ENCODE peak calls at places on chromosomes 4 and X, in five cellular contexts. N, R, J, L and X are unnamed samples.

GRCh38 chr4:138158746-138159297 is 83.3 kb downstream of the SLC7A11 start:
- DNase-seq in N (no peak), J (no peak), R (peak), L (no peak), X (no peak)

GRCh38 chr4:26916195-26916594 is 55.6 kb downstream of the STIM2 start:
- DNase-seq in J (no peak), N (no peak), L (no peak), R (peak), X (no peak)

GRCh38 chr4:179615704-179616103 is 2173.5 kb upstream of the AGA start:
- DNase-seq in N (no peak), L (no peak), R (no peak), J (no peak), X (no peak)

GRCh38 chrX:154724999-154725756 is 25.7 kb downstream of the GAB3 start:
- DNase-seq in J (no peak), N (no peak), R (no peak), L (no peak), X (peak)

GRCh38 chrX:1592128-1592862 is 891 bp downstream of the AKAP17A start:
- DNase-seq in R (peak), N (peak), J (no peak), L (peak), X (peak)

GRCh38 chr4:138410266-138410665 is 168.1 kb upstream of the SLC7A11 start:
- DNase-seq in N (no peak), J (no peak), L (no peak), R (no peak), X (no peak)

GRCh38 chrX:153538424-153538823 is 21.0 kb downstream of the ATP2B3 start:
- DNase-seq in L (no peak), J (no peak), R (no peak), N (no peak), X (no peak)

GRCh38 chrX:150503898-150504219 is 64.6 kb upstream of the MTM1 start:
- DNase-seq in L (peak), J (no peak), R (no peak), N (no peak), X (no peak)

GRCh38 chrX:103151799-103152198 is 58.9 kb upstream of the NXF3 start:
- DNase-seq in N (no peak), R (no peak), J (no peak), L (no peak), X (no peak)

GRCh38 chr4:140856692-140857091 is 100.5 kb upstream of the TBC1D9 start:
- DNase-seq in L (peak), N (no peak), R (peak), J (no peak), X (no peak)

GRCh38 chr4:114890773-114891172 is 222.6 kb downstream of the NDST4 start:
- DNase-seq in L (no peak), N (no peak), J (no peak), R (no peak), X (no peak)

GRCh38 chr4:126221717-126222116 is 907.0 kb downstream of the FAT4 start:
- DNase-seq in J (no peak), L (no peak), N (no peak), R (no peak), X (no peak)

GRCh38 chr4:26613242-26613641 is 29.4 kb downstream of the TBC1D19 start:
- DNase-seq in L (no peak), J (no peak), N (no peak), R (no peak), X (peak)

GRCh38 chrX:101397779-101398178 is 7.0 kb downstream of the RPL36A start:
- DNase-seq in L (peak), J (no peak), N (no peak), R (no peak), X (no peak)

GRCh38 chr4:56764775-56765174 is 56.7 kb downstream of the SPINK2 start:
- DNase-seq in N (no peak), L (no peak), R (no peak), J (no peak), X (no peak)

GRCh38 chr4:120870279-120870673 is 52.2 kb downstream of the PRDM5 start:
- DNase-seq in R (no peak), J (no peak), L (peak), N (peak), X (no peak)

GRCh38 chrX:150955590-150955989 is 27.5 kb upstream of the HMGB3 start:
- DNase-seq in J (no peak), L (no peak), N (no peak), R (no peak), X (no peak)

GRCh38 chr4:41538887-41539498 is 1.0 kb downstream of the LIMCH1 start:
- DNase-seq in L (no peak), R (no peak), J (no peak), N (no peak), X (no peak)

GRCh38 chr4:59540311-59540710 is 1659.8 kb upstream of the ADGRL3 start:
- DNase-seq in R (no peak), L (no peak), N (no peak), J (no peak), X (no peak)

GRCh38 chr4:98828801-98829200 is 100.1 kb downstream of the EIF4E start:
- DNase-seq in L (peak), N (no peak), R (no peak), J (no peak), X (no peak)

GRCh38 chr4:54882616-54883015 is 224.9 kb downstream of the KIT start:
- DNase-seq in R (no peak), L (no peak), J (no peak), N (no peak), X (no peak)

GRCh38 chrX:119647089-119647488 is 40.9 kb upstream of the NKRF start:
- DNase-seq in J (no peak), L (no peak), R (no peak), N (no peak), X (no peak)

GRCh38 chr4:10173039-10173753 is 56.6 kb upstream of the WDR1 start:
- DNase-seq in L (peak), R (no peak), J (no peak), N (no peak), X (no peak)

GRCh38 chr4:73620115-73620792 is at the start of gene RASSF6:
- DNase-seq in J (peak), N (peak), R (no peak), L (peak), X (peak)

GRCh38 chr4:150476776-150477175 is 105.2 kb upstream of the MAB21L2 start:
- DNase-seq in J (no peak), L (no peak), R (no peak), N (no peak), X (no peak)

GRCh38 chr4:140857111-140857510 is 100.9 kb upstream of the TBC1D9 start:
- DNase-seq in R (no peak), J (no peak), N (no peak), L (no peak), X (no peak)

GRCh38 chr4:106796866-106797265 is 239.2 kb downstream of the DKK2 start:
- DNase-seq in R (no peak), L (no peak), N (no peak), J (no peak), X (no peak)

GRCh38 chrX:36908801-36909403 is 99.3 kb upstream of the FAM47C start:
- DNase-seq in R (peak), L (no peak), J (no peak), N (peak), X (peak)

GRCh38 chr4:22458112-22458511 is 57.8 kb downstream of the ADGRA3 start:
- DNase-seq in N (no peak), L (no peak), J (no peak), R (no peak), X (no peak)

GRCh38 chr4:25320374-25321172 is 8.0 kb downstream of the ZCCHC4 start:
- DNase-seq in N (no peak), J (no peak), L (no peak), R (peak), X (no peak)

GRCh38 chrX:120419465-120419864 is 49.6 kb downstream of the LAMP2 start:
- DNase-seq in N (peak), R (no peak), L (no peak), J (no peak), X (peak)

GRCh38 chr4:184110452-184110851 is 107.2 kb downstream of the ENPP6 start:
- DNase-seq in J (no peak), N (no peak), L (no peak), R (no peak), X (no peak)

GRCh38 chr4:6560416-6561172 is 14.4 kb upstream of the MAN2B2 start:
- DNase-seq in J (no peak), N (no peak), R (peak), L (no peak), X (no peak)

GRCh38 chr4:112968456-112969159 is 80.8 kb upstream of the ANK2 start:
- DNase-seq in J (no peak), L (no peak), N (no peak), R (peak), X (no peak)